ENCODE peak calls at places on chromosomes 1 and 21, in four cellular contexts. F, D, I and G are unnamed samples.

GRCh38 chr21:45543710-45544448 is 1.6 kb upstream of the SLC19A1 start:
- DNase-seq in F (no peak), D (no peak), I (no peak), G (no peak)

GRCh38 chr21:35940074-35940927 is 120.0 kb downstream of the SETD4 start:
- DNase-seq in D (peak; percentile 81), I (peak; percentile 17), F (peak; percentile 61), G (no peak)

GRCh38 chr1:159009704-159010361 is at the start of gene IFI16:
- DNase-seq in F (peak; percentile 19), D (peak; percentile 96), I (no peak), G (peak; percentile 87)

GRCh38 chr1:162302660-162303344 is 73.9 kb downstream of the SPATA46 start:
- DNase-seq in I (no peak), D (peak; percentile 73), F (no peak), G (no peak)

GRCh38 chr1:43537423-43538142 is 6.9 kb downstream of the PTPRF start:
- DNase-seq in F (no peak), D (peak; percentile 20), I (no peak), G (no peak)

GRCh38 chr1:172823534-172823933 is 164.6 kb downstream of the FASLG start:
- DNase-seq in F (peak; percentile 23), I (no peak), D (peak; percentile 68), G (no peak)

GRCh38 chr1:201791775-201792166 is 37.2 kb upstream of the IPO9 start:
- DNase-seq in I (no peak), F (no peak), D (peak; percentile 63), G (no peak)

GRCh38 chr1:63810936-63811335 is 37.1 kb downstream of the ROR1 start:
- DNase-seq in F (no peak), D (no peak), I (no peak), G (no peak)

GRCh38 chr1:116755036-116755435 is 806 bp downstream of the CD2 start:
- DNase-seq in I (no peak), F (no peak), D (no peak), G (no peak)

GRCh38 chr1:177700856-177701255 is 269.0 kb downstream of the SEC16B start:
- DNase-seq in D (no peak), I (no peak), F (no peak), G (no peak)

GRCh38 chr1:35748326-35748725 is 21.5 kb downstream of the CLSPN start:
- DNase-seq in I (peak; percentile 41), F (no peak), D (no peak), G (no peak)

GRCh38 chr1:10733967-10734366 is 62.5 kb downstream of the CASZ1 start:
- DNase-seq in D (no peak), F (no peak), I (no peak), G (no peak)

GRCh38 chr1:54356680-54357147 is 49.5 kb downstream of the SSBP3 start:
- DNase-seq in D (no peak), F (no peak), I (no peak), G (peak; percentile 33)

GRCh38 chr1:192766009-192766625 is 42.7 kb upstream of the RGS2 start:
- DNase-seq in F (no peak), D (peak; percentile 37), I (no peak), G (no peak)

GRCh38 chr1:90579212-90579802 is 137.8 kb downstream of the BARHL2 start:
- DNase-seq in I (peak; percentile 61), D (peak; percentile 40), F (peak; percentile 27), G (no peak)

GRCh38 chr1:56577859-56578663 is 1.3 kb downstream of the PLPP3 start:
- DNase-seq in D (peak; percentile 61), I (no peak), F (peak; percentile 26), G (no peak)

GRCh38 chr1:163258181-163258580 is 55.5 kb upstream of the RGS5 start:
- DNase-seq in F (no peak), D (peak; percentile 30), I (no peak), G (no peak)

GRCh38 chr21:34697826-34698225 is 29.0 kb downstream of the CLIC6 start:
- DNase-seq in I (no peak), F (no peak), D (no peak), G (no peak)

GRCh38 chr1:26083246-26083645 is 15.8 kb upstream of the TRIM63 start:
- DNase-seq in I (no peak), D (peak; percentile 46), F (peak; percentile 19), G (no peak)

GRCh38 chr21:42601656-42602055 is 51.8 kb upstream of the PDE9A start:
- DNase-seq in F (no peak), D (no peak), I (no peak), G (no peak)

GRCh38 chr1:213982814-213983588 is 4.8 kb upstream of the PROX1 start:
- DNase-seq in I (no peak), D (no peak), F (no peak), G (no peak)

GRCh38 chr1:34470406-34470805 is 284.4 kb upstream of the GJB5 start:
- DNase-seq in I (no peak), F (no peak), D (no peak), G (no peak)

GRCh38 chr1:51517361-51518032 is 1.6 kb downstream of the EPS15 start:
- DNase-seq in D (peak; percentile 11), F (no peak), I (no peak), G (no peak)

GRCh38 chr1:119799599-119800177 is 11.6 kb downstream of the REG4 start:
- DNase-seq in F (no peak), D (no peak), I (no peak), G (no peak)
- TF ChIP-seq ELK1 in F (no peak), D (no peak), I (no peak), G (no peak)

GRCh38 chr1:77534456-77534855 is 148.0 kb downstream of the ZZZ3 start:
- DNase-seq in I (no peak), D (no peak), F (no peak), G (no peak)
- TF ChIP-seq ELK1 in I (no peak), D (no peak), F (no peak), G (no peak)

GRCh38 chr1:87329756-87330200 is 1.1 kb downstream of the LMO4 start:
- DNase-seq in F (no peak), D (peak; percentile 23), I (no peak), G (no peak)
- TF ChIP-seq ELK1 in F (no peak), D (no peak), I (no peak), G (no peak)

GRCh38 chr1:206631085-206631509 is 4.2 kb upstream of the DYRK3 start:
- DNase-seq in D (peak; percentile 93), I (peak; percentile 95), F (peak; percentile 94), G (peak; percentile 60)
- TF ChIP-seq ELK1 in D (no peak), I (no peak), F (no peak), G (no peak)

GRCh38 chr1:226560243-226560642 is 11.7 kb downstream of the STUM start:
- DNase-seq in I (no peak), D (no peak), F (no peak), G (no peak)
- TF ChIP-seq ELK1 in I (no peak), D (no peak), F (no peak), G (no peak)

DNA sequence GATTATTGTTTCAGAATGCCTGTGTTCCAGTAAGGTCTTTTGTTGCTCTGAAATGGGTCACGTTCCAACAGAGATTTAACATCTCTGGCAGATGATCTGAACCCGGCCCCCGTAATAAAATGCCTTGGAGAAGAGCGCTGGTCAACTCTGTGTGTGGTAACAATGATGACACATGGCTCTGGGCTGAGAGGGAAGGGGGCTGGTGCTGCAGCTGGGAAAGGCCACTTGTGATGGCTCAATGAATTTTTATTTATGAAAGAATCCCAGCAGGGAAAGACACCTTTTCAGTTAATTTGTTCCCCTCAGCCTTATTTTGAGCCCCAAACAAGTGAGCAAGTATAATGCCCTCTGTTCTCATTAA is 59.4 kb downstream of the SYT6 start:
- DNase-seq in F (no peak), I (no peak), D (peak; percentile 26), G (no peak)
- TF ChIP-seq ELK1 in F (no peak), I (no peak), D (no peak), G (no peak)

GRCh38 chr1:189859385-189859977 is 618.2 kb downstream of the BRINP3 start:
- DNase-seq in F (peak; percentile 42), D (no peak), I (peak; percentile 59), G (no peak)
- TF ChIP-seq ELK1 in F (no peak), D (no peak), I (no peak), G (no peak)

DNA sequence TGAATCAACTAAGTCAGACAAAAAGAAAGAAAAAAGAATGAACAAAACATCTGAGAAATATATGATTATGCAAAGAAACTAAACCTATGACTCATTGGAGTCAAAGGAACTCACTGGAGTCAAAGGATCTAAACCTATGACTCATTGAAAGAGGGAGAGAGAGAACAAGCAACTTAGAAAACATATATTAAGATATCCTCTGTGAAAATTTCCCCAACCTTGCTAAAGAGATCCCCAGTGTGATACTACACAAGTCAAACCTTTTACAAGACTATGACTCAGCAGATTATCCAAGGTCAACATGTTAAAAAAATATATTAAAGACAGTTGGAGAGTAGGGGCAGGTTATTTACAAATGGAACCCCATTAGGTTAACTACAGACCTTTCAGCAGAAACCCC is 1538.3 kb downstream of the NCAM2 start:
- DNase-seq in I (no peak), F (peak; percentile 0), D (no peak), G (no peak)
- TF ChIP-seq ELK1 in I (no peak), F (no peak), D (no peak), G (no peak)